ENCODE peak calls at places on chromosomes 5 and 9, in four cellular contexts. One of them, this sample, is unnamed.

GRCh38 chr9:106432631-106433030 is 430.3 kb upstream of the ZNF462 start:
- DNase-seq in HepG2: no peak
- DNase-seq in GM12878: no peak
- DNase-seq in K562: no peak
- DNase-seq in this sample: no peak

GRCh38 chr9:20732118-20732517 is 48.1 kb downstream of the FOCAD start:
- DNase-seq in HepG2: no peak
- DNase-seq in K562: no peak
- DNase-seq in GM12878: no peak
- DNase-seq in this sample: peak

GRCh38 chr9:29144476-29144875 is 1571.2 kb upstream of the C9orf72 start:
- DNase-seq in HepG2: no peak
- DNase-seq in GM12878: no peak
- DNase-seq in K562: no peak
- DNase-seq in this sample: no peak

GRCh38 chr9:132516911-132517310 is 65.5 kb upstream of the BARHL1 start:
- DNase-seq in GM12878: no peak
- DNase-seq in K562: no peak
- DNase-seq in HepG2: no peak
- DNase-seq in this sample: no peak

GRCh38 chr5:16572289-16573015 is 44.3 kb downstream of the RETREG1 start:
- DNase-seq in GM12878: no peak
- DNase-seq in HepG2: no peak
- DNase-seq in K562: no peak
- DNase-seq in this sample: no peak

GRCh38 chr5:19866088-19866446 is 121.9 kb downstream of the CDH18 start:
- DNase-seq in GM12878: no peak
- DNase-seq in K562: no peak
- DNase-seq in HepG2: no peak
- DNase-seq in this sample: no peak

GRCh38 chr5:1728846-1729245 is 70.8 kb downstream of the MRPL36 start:
- DNase-seq in K562: peak
- DNase-seq in HepG2: no peak
- DNase-seq in GM12878: no peak
- DNase-seq in this sample: no peak

GRCh38 chr5:17054911-17055310 is 118.8 kb upstream of the MYO10 start:
- DNase-seq in K562: no peak
- DNase-seq in HepG2: no peak
- DNase-seq in GM12878: no peak
- DNase-seq in this sample: no peak

GRCh38 chr9:78130004-78130403 is 98.4 kb upstream of the GNAQ start:
- DNase-seq in GM12878: no peak
- DNase-seq in HepG2: no peak
- DNase-seq in K562: no peak
- DNase-seq in this sample: peak

GRCh38 chr9:115637661-115638060 is 515.9 kb upstream of the PAPPA start:
- DNase-seq in HepG2: no peak
- DNase-seq in GM12878: no peak
- DNase-seq in K562: no peak
- DNase-seq in this sample: no peak

GRCh38 chr5:135880278-135880677 is 15.4 kb downstream of the IL9 start:
- DNase-seq in HepG2: peak
- DNase-seq in K562: peak
- DNase-seq in GM12878: no peak
- DNase-seq in this sample: peak

GRCh38 chr5:81371354-81371876 is 22.5 kb downstream of the ACOT12 start:
- DNase-seq in HepG2: peak
- DNase-seq in GM12878: no peak
- DNase-seq in K562: no peak
- DNase-seq in this sample: no peak

GRCh38 chr5:16061163-16061562 is 118.4 kb downstream of the MARCHF11 start:
- DNase-seq in GM12878: no peak
- DNase-seq in HepG2: no peak
- DNase-seq in K562: no peak
- DNase-seq in this sample: no peak

GRCh38 chr9:34961574-34962480 is 3.7 kb downstream of the PHF24 start:
- DNase-seq in GM12878: no peak
- DNase-seq in K562: no peak
- DNase-seq in HepG2: no peak
- DNase-seq in this sample: peak

GRCh38 chr5:33824516-33825195 is 67.1 kb downstream of the ADAMTS12 start:
- DNase-seq in HepG2: no peak
- DNase-seq in GM12878: peak
- DNase-seq in K562: no peak
- DNase-seq in this sample: no peak

GRCh38 chr5:115816226-115817042 is at the start of gene CDO1:
- DNase-seq in GM12878: no peak
- DNase-seq in HepG2: no peak
- DNase-seq in K562: no peak
- DNase-seq in this sample: peak

GRCh38 chr9:72996106-72996505 is 43.3 kb upstream of the ALDH1A1 start:
- DNase-seq in HepG2: no peak
- DNase-seq in GM12878: no peak
- DNase-seq in K562: no peak
- DNase-seq in this sample: peak

GRCh38 chr9:72524820-72525539 is 3.6 kb downstream of the TMC1 start:
- DNase-seq in HepG2: no peak
- DNase-seq in K562: peak
- DNase-seq in GM12878: peak
- DNase-seq in this sample: peak

GRCh38 chr5:1509346-1510085 is 14.2 kb downstream of the LPCAT1 start:
- DNase-seq in K562: no peak
- DNase-seq in GM12878: no peak
- DNase-seq in HepG2: no peak
- DNase-seq in this sample: no peak

GRCh38 chr5:133451926-133452325 is 160.4 kb downstream of the FSTL4 start:
- DNase-seq in HepG2: no peak
- DNase-seq in GM12878: no peak
- DNase-seq in K562: no peak
- DNase-seq in this sample: no peak

GRCh38 chr5:36298546-36298945 is 3.2 kb downstream of the RANBP3L start:
- DNase-seq in GM12878: no peak
- DNase-seq in HepG2: no peak
- DNase-seq in K562: no peak
- DNase-seq in this sample: no peak

GRCh38 chr5:159936686-159937329 is 20.5 kb downstream of the ADRA1B start:
- DNase-seq in K562: no peak
- DNase-seq in GM12878: no peak
- DNase-seq in HepG2: no peak
- DNase-seq in this sample: no peak

GRCh38 chr5:37886207-37886905 is 46.5 kb upstream of the GDNF start:
- DNase-seq in K562: no peak
- DNase-seq in HepG2: no peak
- DNase-seq in GM12878: no peak
- DNase-seq in this sample: no peak

GRCh38 chr5:111859533-111860270 is 102.7 kb upstream of the NREP start:
- DNase-seq in GM12878: no peak
- DNase-seq in HepG2: no peak
- DNase-seq in K562: no peak
- DNase-seq in this sample: no peak

GRCh38 chr5:113112435-113112834 is 135.8 kb downstream of the DCP2 start:
- DNase-seq in HepG2: no peak
- DNase-seq in GM12878: no peak
- DNase-seq in K562: no peak
- DNase-seq in this sample: peak

GRCh38 chr5:113106821-113107220 is 130.2 kb downstream of the DCP2 start:
- DNase-seq in HepG2: peak
- DNase-seq in GM12878: no peak
- DNase-seq in K562: no peak
- DNase-seq in this sample: no peak

GRCh38 chr5:113105693-113106280 is 129.2 kb downstream of the DCP2 start:
- DNase-seq in GM12878: no peak
- DNase-seq in HepG2: no peak
- DNase-seq in K562: no peak
- DNase-seq in this sample: no peak

GRCh38 chr5:113110117-113110516 is 133.5 kb downstream of the DCP2 start:
- DNase-seq in HepG2: no peak
- DNase-seq in GM12878: no peak
- DNase-seq in K562: no peak
- DNase-seq in this sample: no peak

GRCh38 chr5:113109344-113109743 is 132.7 kb downstream of the DCP2 start:
- DNase-seq in K562: no peak
- DNase-seq in HepG2: no peak
- DNase-seq in GM12878: no peak
- DNase-seq in this sample: no peak
- TF ChIP-seq POLR2A in K562: no peak
- TF ChIP-seq POLR2A in HepG2: no peak
- TF ChIP-seq POLR2A in GM12878: no peak
- TF ChIP-seq POLR2A in this sample: no peak

GRCh38 chr9:33140406-33141360 is 26.5 kb downstream of the B4GALT1 start:
- DNase-seq in K562: no peak
- DNase-seq in HepG2: no peak
- DNase-seq in GM12878: no peak
- DNase-seq in this sample: peak

GRCh38 chr9:33142531-33142930 is 24.6 kb downstream of the B4GALT1 start:
- DNase-seq in K562: no peak
- DNase-seq in GM12878: peak
- DNase-seq in HepG2: no peak
- DNase-seq in this sample: no peak

GRCh38 chr9:33139421-33140228 is 27.5 kb downstream of the B4GALT1 start:
- DNase-seq in HepG2: peak
- DNase-seq in K562: peak
- DNase-seq in GM12878: no peak
- DNase-seq in this sample: no peak

GRCh38 chr9:33146298-33146697 is 20.8 kb downstream of the B4GALT1 start:
- DNase-seq in K562: no peak
- DNase-seq in HepG2: no peak
- DNase-seq in GM12878: no peak
- DNase-seq in this sample: no peak

DNA sequence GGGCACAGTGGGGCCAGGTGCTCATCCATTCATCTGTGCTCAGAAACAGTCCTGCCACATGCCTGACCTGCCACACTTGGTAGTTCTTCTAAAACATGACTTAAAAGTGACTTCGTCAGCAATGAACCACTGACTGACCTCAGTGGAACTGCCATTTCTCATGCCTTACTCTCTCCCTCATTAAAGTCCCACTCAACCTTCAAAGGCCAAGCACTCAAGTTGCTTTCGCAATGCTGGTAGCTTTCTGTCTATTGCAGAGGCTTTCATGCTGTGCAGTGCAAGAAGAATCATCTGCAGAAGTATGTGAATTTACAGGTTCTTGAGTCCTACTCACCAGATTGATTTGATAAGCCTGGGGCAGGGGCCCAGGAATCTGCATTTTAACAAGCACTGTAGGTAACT is 23.9 kb downstream of the B4GALT1 start:
- DNase-seq in K562: no peak
- DNase-seq in HepG2: peak
- DNase-seq in GM12878: no peak
- DNase-seq in this sample: no peak
- TF ChIP-seq MYC in K562: no peak
- TF ChIP-seq MYC in HepG2: no peak
- TF ChIP-seq MYC in GM12878: no peak
- TF ChIP-seq MYC in this sample: no peak

GRCh38 chr9:27412081-27412480 is 112.0 kb upstream of the IFNK start:
- DNase-seq in HepG2: no peak
- DNase-seq in GM12878: no peak
- DNase-seq in K562: no peak
- DNase-seq in this sample: no peak

GRCh38 chr9:27414215-27414731 is 109.8 kb upstream of the IFNK start:
- DNase-seq in K562: peak
- DNase-seq in GM12878: no peak
- DNase-seq in HepG2: no peak
- DNase-seq in this sample: no peak

GRCh38 chr9:27413507-27414214 is 110.4 kb upstream of the IFNK start:
- DNase-seq in GM12878: no peak
- DNase-seq in HepG2: no peak
- DNase-seq in K562: no peak
- DNase-seq in this sample: no peak

GRCh38 chr9:27408523-27408922 is 111.6 kb upstream of the EQTN start:
- DNase-seq in K562: no peak
- DNase-seq in HepG2: no peak
- DNase-seq in GM12878: no peak
- DNase-seq in this sample: no peak

DNA sequence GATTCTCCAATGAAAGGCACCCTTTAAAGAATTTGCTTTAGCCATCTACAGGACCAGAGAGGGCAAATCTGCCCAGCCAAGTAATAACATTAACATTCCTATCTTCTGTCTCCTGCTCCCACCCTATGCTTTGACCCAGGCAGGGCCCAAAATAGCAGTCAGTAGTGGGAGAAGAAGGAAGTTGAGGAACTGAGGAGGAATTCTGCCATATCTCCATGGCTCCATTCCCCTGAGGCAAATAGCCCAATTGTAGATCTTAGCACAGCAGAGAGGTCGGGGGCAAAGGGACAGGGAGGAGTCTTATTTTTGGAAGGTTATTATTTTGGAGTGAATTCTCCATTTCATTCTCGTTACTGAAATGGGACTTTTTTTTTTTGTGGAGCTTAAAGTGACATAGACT is 111.1 kb upstream of the IFNK start:
- DNase-seq in K562: no peak
- DNase-seq in HepG2: no peak
- DNase-seq in GM12878: no peak
- DNase-seq in this sample: no peak
- TF ChIP-seq POLR2AphosphoS5 in K562: no peak
- TF ChIP-seq POLR2AphosphoS5 in HepG2: no peak
- TF ChIP-seq POLR2AphosphoS5 in GM12878: no peak
- TF ChIP-seq POLR2AphosphoS5 in this sample: no peak

GRCh38 chr9:128127990-128128835 is 684 bp upstream of the PTGES2 start:
- DNase-seq in HepG2: peak
- DNase-seq in GM12878: peak
- DNase-seq in K562: peak
- DNase-seq in this sample: peak
- TF ChIP-seq POLR2A in HepG2: peak
- TF ChIP-seq POLR2A in GM12878: peak
- TF ChIP-seq POLR2A in K562: peak
- TF ChIP-seq POLR2A in this sample: peak

GRCh38 chr5:181099453-181100086 is 31.4 kb downstream of the OR2V1 start:
- DNase-seq in GM12878: no peak
- DNase-seq in HepG2: no peak
- DNase-seq in K562: peak
- DNase-seq in this sample: no peak
- TF ChIP-seq MYC in GM12878: no peak
- TF ChIP-seq MYC in HepG2: no peak
- TF ChIP-seq MYC in K562: no peak
- TF ChIP-seq MYC in this sample: no peak

GRCh38 chr5:67209141-67209771 is 12.7 kb upstream of the CD180 start:
- DNase-seq in GM12878: no peak
- DNase-seq in K562: peak
- DNase-seq in HepG2: peak
- DNase-seq in this sample: peak
- TF ChIP-seq POLR2AphosphoS5 in GM12878: no peak
- TF ChIP-seq POLR2AphosphoS5 in K562: no peak
- TF ChIP-seq POLR2AphosphoS5 in HepG2: no peak
- TF ChIP-seq POLR2AphosphoS5 in this sample: no peak

GRCh38 chr9:127878001-127878651 is 651 bp upstream of the AK1 start:
- DNase-seq in K562: peak
- DNase-seq in GM12878: no peak
- DNase-seq in HepG2: no peak
- DNase-seq in this sample: no peak
- TF ChIP-seq POLR2A in K562: no peak
- TF ChIP-seq POLR2A in GM12878: no peak
- TF ChIP-seq POLR2A in HepG2: no peak
- TF ChIP-seq POLR2A in this sample: no peak

This sample was measured in endothelial cell of umbilical vein.